ENCODE peak calls at places on chromosomes 4 and X, in four cellular contexts. One of them, this sample, is unnamed.

GRCh38 chr4:99411041-99411440 is 24.1 kb downstream of the ADH7 start:
- DNase-seq in tibial artery: no peak
- DNase-seq in fibroblast of the aortic adventitia: no peak
- DNase-seq in T-helper 9 cell: no peak
- DNase-seq in this sample: no peak

GRCh38 chr4:54439831-54440243 is 210.7 kb downstream of the PDGFRA start:
- DNase-seq in tibial artery: peak; percentile 45
- DNase-seq in fibroblast of the aortic adventitia: peak; percentile 75
- DNase-seq in T-helper 9 cell: no peak
- DNase-seq in this sample: peak; percentile 31

GRCh38 chrX:86061407-86061806 is 14.0 kb upstream of the CHM start:
- DNase-seq in tibial artery: no peak
- DNase-seq in fibroblast of the aortic adventitia: no peak
- DNase-seq in T-helper 9 cell: no peak
- DNase-seq in this sample: no peak

GRCh38 chr4:83074086-83074704 is 39.2 kb downstream of the COPS4 start:
- DNase-seq in tibial artery: no peak
- DNase-seq in fibroblast of the aortic adventitia: peak; percentile 90
- DNase-seq in T-helper 9 cell: peak; percentile 20
- DNase-seq in this sample: no peak

GRCh38 chrX:103197721-103198306 is 17.1 kb upstream of the BEX4 start:
- DNase-seq in tibial artery: no peak
- DNase-seq in fibroblast of the aortic adventitia: peak; percentile 63
- DNase-seq in T-helper 9 cell: no peak
- DNase-seq in this sample: no peak

GRCh38 chr4:83535520-83535944 is 376 bp upstream of the GPAT3 start:
- DNase-seq in tibial artery: peak; percentile 28
- DNase-seq in fibroblast of the aortic adventitia: peak; percentile 72
- DNase-seq in T-helper 9 cell: peak; percentile 7
- DNase-seq in this sample: peak; percentile 73

GRCh38 chrX:102995316-102995715 is 58.2 kb downstream of the RAB40AL start:
- DNase-seq in tibial artery: no peak
- DNase-seq in fibroblast of the aortic adventitia: peak; percentile 44
- DNase-seq in T-helper 9 cell: no peak
- DNase-seq in this sample: no peak

GRCh38 chr4:88341227-88342192 is 37.1 kb upstream of the HERC6 start:
- DNase-seq in tibial artery: no peak
- DNase-seq in fibroblast of the aortic adventitia: peak; percentile 95
- DNase-seq in T-helper 9 cell: no peak
- DNase-seq in this sample: no peak

GRCh38 chr4:163591614-163592020 is 97.1 kb downstream of the TMA16 start:
- DNase-seq in tibial artery: no peak
- DNase-seq in fibroblast of the aortic adventitia: no peak
- DNase-seq in T-helper 9 cell: no peak
- DNase-seq in this sample: no peak

GRCh38 chr4:8917321-8917811 is 45.7 kb upstream of the HMX1 start:
- DNase-seq in tibial artery: no peak
- DNase-seq in fibroblast of the aortic adventitia: no peak
- DNase-seq in T-helper 9 cell: no peak
- DNase-seq in this sample: no peak

GRCh38 chr4:32161382-32161781 is 1441.2 kb downstream of the PCDH7 start:
- DNase-seq in tibial artery: no peak
- DNase-seq in fibroblast of the aortic adventitia: peak; percentile 85
- DNase-seq in T-helper 9 cell: no peak
- DNase-seq in this sample: no peak

GRCh38 chrX:56572975-56573374 is 9.5 kb downstream of the UBQLN2 start:
- DNase-seq in tibial artery: no peak
- DNase-seq in fibroblast of the aortic adventitia: no peak
- DNase-seq in T-helper 9 cell: no peak
- DNase-seq in this sample: no peak

GRCh38 chrX:154411322-154411980 is at the start of gene TAFAZZIN:
- DNase-seq in tibial artery: peak; percentile 45
- DNase-seq in fibroblast of the aortic adventitia: peak; percentile 49
- DNase-seq in T-helper 9 cell: peak; percentile 60
- DNase-seq in this sample: peak; percentile 80

GRCh38 chr4:6906046-6906445 is 3.6 kb upstream of the TBC1D14 start:
- DNase-seq in tibial artery: no peak
- DNase-seq in fibroblast of the aortic adventitia: no peak
- DNase-seq in T-helper 9 cell: no peak
- DNase-seq in this sample: no peak

GRCh38 chr4:5974321-5974720 is 43.9 kb downstream of the C4orf50 start:
- DNase-seq in tibial artery: peak; percentile 7
- DNase-seq in fibroblast of the aortic adventitia: no peak
- DNase-seq in T-helper 9 cell: no peak
- DNase-seq in this sample: no peak

GRCh38 chr4:71052716-71053115 is 59.3 kb downstream of the DCK start:
- DNase-seq in tibial artery: no peak
- DNase-seq in fibroblast of the aortic adventitia: no peak
- DNase-seq in T-helper 9 cell: no peak
- DNase-seq in this sample: no peak

GRCh38 chr4:155889946-155890345 is 13.6 kb upstream of the TDO2 start:
- DNase-seq in tibial artery: no peak
- DNase-seq in fibroblast of the aortic adventitia: no peak
- DNase-seq in T-helper 9 cell: no peak
- DNase-seq in this sample: no peak

GRCh38 chrX:100872161-100872560 is 2.0 kb downstream of the NOX1 start:
- DNase-seq in tibial artery: no peak
- DNase-seq in fibroblast of the aortic adventitia: peak; percentile 66
- DNase-seq in T-helper 9 cell: no peak
- DNase-seq in this sample: no peak

GRCh38 chr4:125359960-125360628 is 45.3 kb downstream of the FAT4 start:
- DNase-seq in tibial artery: no peak
- DNase-seq in fibroblast of the aortic adventitia: no peak
- DNase-seq in T-helper 9 cell: no peak
- DNase-seq in this sample: no peak

This sample was measured in left colon.